ENCODE peak calls at places on chromosomes 16 and 17, in seven cellular contexts. One of them, this sample, is unnamed.

GRCh38 chr16:66717112-66717675 is 20.7 kb upstream of the CMTM4 start:
- DNase-seq in cerebellum: no peak
- DNase-seq in GDM1: no peak
- DNase-seq in heart right ventricle: peak; percentile 30
- DNase-seq in A549: peak; percentile 51
- DNase-seq in HT-29: peak; percentile 29
- DNase-seq in WERI-Rb-1: peak; percentile 68
- DNase-seq in this sample: no peak

GRCh38 chr17:72579990-72580320 is 459.1 kb downstream of the SOX9 start:
- DNase-seq in WERI-Rb-1: no peak
- DNase-seq in A549: no peak
- DNase-seq in HT-29: no peak
- DNase-seq in cerebellum: no peak
- DNase-seq in GDM1: no peak
- DNase-seq in heart right ventricle: no peak
- DNase-seq in this sample: no peak

GRCh38 chr17:43570518-43570928 is 24.4 kb upstream of the ETV4 start:
- DNase-seq in GDM1: no peak
- DNase-seq in A549: peak; percentile 43
- DNase-seq in cerebellum: no peak
- DNase-seq in heart right ventricle: no peak
- DNase-seq in WERI-Rb-1: no peak
- DNase-seq in HT-29: no peak
- DNase-seq in this sample: no peak

GRCh38 chr16:3009568-3010390 is 2.9 kb upstream of the CLDN9 start:
- DNase-seq in A549: no peak
- DNase-seq in HT-29: peak; percentile 92
- DNase-seq in GDM1: no peak
- DNase-seq in heart right ventricle: no peak
- DNase-seq in WERI-Rb-1: no peak
- DNase-seq in cerebellum: no peak
- DNase-seq in this sample: peak; percentile 98

GRCh38 chr16:27582883-27583282 is 32.9 kb downstream of the KATNIP start:
- DNase-seq in HT-29: no peak
- DNase-seq in heart right ventricle: no peak
- DNase-seq in GDM1: no peak
- DNase-seq in A549: no peak
- DNase-seq in WERI-Rb-1: no peak
- DNase-seq in cerebellum: no peak
- DNase-seq in this sample: no peak

GRCh38 chr16:81319221-81319912 is 4.6 kb downstream of the GAN start:
- DNase-seq in GDM1: no peak
- DNase-seq in cerebellum: no peak
- DNase-seq in heart right ventricle: no peak
- DNase-seq in A549: peak; percentile 22
- DNase-seq in HT-29: no peak
- DNase-seq in WERI-Rb-1: no peak
- DNase-seq in this sample: no peak

GRCh38 chr16:57541754-57542435 is 548 bp upstream of the ADGRG5 start:
- DNase-seq in A549: no peak
- DNase-seq in HT-29: no peak
- DNase-seq in heart right ventricle: no peak
- DNase-seq in WERI-Rb-1: no peak
- DNase-seq in GDM1: no peak
- DNase-seq in cerebellum: no peak
- DNase-seq in this sample: no peak

GRCh38 chr16:2154533-2155090 is 970 bp upstream of the TRAF7 start:
- DNase-seq in A549: no peak
- DNase-seq in WERI-Rb-1: peak; percentile 15
- DNase-seq in HT-29: no peak
- DNase-seq in cerebellum: no peak
- DNase-seq in heart right ventricle: no peak
- DNase-seq in GDM1: no peak
- DNase-seq in this sample: no peak

GRCh38 chr16:78195868-78196267 is 96.4 kb downstream of the WWOX start:
- DNase-seq in WERI-Rb-1: no peak
- DNase-seq in GDM1: no peak
- DNase-seq in heart right ventricle: no peak
- DNase-seq in cerebellum: no peak
- DNase-seq in A549: no peak
- DNase-seq in HT-29: no peak
- DNase-seq in this sample: no peak

GRCh38 chr17:40310882-40311391 is 2.0 kb downstream of the RARA start:
- DNase-seq in A549: no peak
- DNase-seq in HT-29: no peak
- DNase-seq in WERI-Rb-1: peak; percentile 84
- DNase-seq in GDM1: no peak
- DNase-seq in heart right ventricle: peak; percentile 55
- DNase-seq in cerebellum: peak; percentile 87
- DNase-seq in this sample: peak; percentile 72

GRCh38 chr16:85348921-85349334 is 236.7 kb upstream of the CIBAR2 start:
- DNase-seq in GDM1: no peak
- DNase-seq in HT-29: no peak
- DNase-seq in heart right ventricle: no peak
- DNase-seq in A549: no peak
- DNase-seq in cerebellum: no peak
- DNase-seq in WERI-Rb-1: no peak
- DNase-seq in this sample: no peak

GRCh38 chr16:9102379-9102778 is 10.9 kb downstream of the HAPSTR1 start:
- DNase-seq in heart right ventricle: no peak
- DNase-seq in cerebellum: no peak
- DNase-seq in WERI-Rb-1: no peak
- DNase-seq in A549: peak; percentile 37
- DNase-seq in GDM1: no peak
- DNase-seq in HT-29: no peak
- DNase-seq in this sample: no peak

GRCh38 chr16:19851476-19851875 is 33.2 kb downstream of the GPRC5B start:
- DNase-seq in A549: no peak
- DNase-seq in HT-29: no peak
- DNase-seq in cerebellum: peak; percentile 73
- DNase-seq in GDM1: no peak
- DNase-seq in heart right ventricle: peak; percentile 38
- DNase-seq in WERI-Rb-1: no peak
- DNase-seq in this sample: no peak

GRCh38 chr17:40307691-40308289 is 1.2 kb upstream of the RARA start:
- DNase-seq in WERI-Rb-1: peak; percentile 20
- DNase-seq in heart right ventricle: no peak
- DNase-seq in cerebellum: no peak
- DNase-seq in HT-29: no peak
- DNase-seq in GDM1: peak; percentile 25
- DNase-seq in A549: no peak
- DNase-seq in this sample: peak; percentile 32

GRCh38 chr17:7845359-7846062 is 9.4 kb upstream of the TMEM88 start:
- DNase-seq in heart right ventricle: no peak
- DNase-seq in A549: no peak
- DNase-seq in HT-29: no peak
- DNase-seq in WERI-Rb-1: no peak
- DNase-seq in GDM1: no peak
- DNase-seq in cerebellum: no peak
- DNase-seq in this sample: no peak

GRCh38 chr17:30995347-30995746 is 24.5 kb downstream of the RNF135 start:
- DNase-seq in WERI-Rb-1: no peak
- DNase-seq in heart right ventricle: no peak
- DNase-seq in GDM1: no peak
- DNase-seq in A549: no peak
- DNase-seq in cerebellum: no peak
- DNase-seq in HT-29: no peak
- DNase-seq in this sample: no peak

GRCh38 chr16:12513791-12514175 is 289.9 kb downstream of the CPPED1 start:
- DNase-seq in GDM1: no peak
- DNase-seq in heart right ventricle: no peak
- DNase-seq in HT-29: no peak
- DNase-seq in A549: no peak
- DNase-seq in cerebellum: no peak
- DNase-seq in WERI-Rb-1: no peak
- DNase-seq in this sample: no peak

GRCh38 chr17:17853811-17854527 is 17.2 kb upstream of the SREBF1 start:
- DNase-seq in WERI-Rb-1: no peak
- DNase-seq in GDM1: no peak
- DNase-seq in heart right ventricle: no peak
- DNase-seq in A549: no peak
- DNase-seq in HT-29: no peak
- DNase-seq in cerebellum: no peak
- DNase-seq in this sample: no peak

GRCh38 chr17:28705728-28706334 is 5.9 kb downstream of the PROCA1 start:
- DNase-seq in GDM1: no peak
- DNase-seq in A549: no peak
- DNase-seq in HT-29: no peak
- DNase-seq in cerebellum: no peak
- DNase-seq in WERI-Rb-1: no peak
- DNase-seq in heart right ventricle: no peak
- DNase-seq in this sample: no peak

GRCh38 chr17:20774472-20775135 is 195.1 kb downstream of the CDRT15L2 start:
- DNase-seq in A549: no peak
- DNase-seq in HT-29: no peak
- DNase-seq in WERI-Rb-1: no peak
- DNase-seq in GDM1: no peak
- DNase-seq in cerebellum: no peak
- DNase-seq in heart right ventricle: no peak
- DNase-seq in this sample: no peak

GRCh38 chr16:69040144-69040909 is 65.1 kb upstream of the HAS3 start:
- DNase-seq in cerebellum: no peak
- DNase-seq in GDM1: no peak
- DNase-seq in WERI-Rb-1: peak; percentile 70
- DNase-seq in HT-29: peak; percentile 27
- DNase-seq in A549: peak; percentile 47
- DNase-seq in heart right ventricle: no peak
- DNase-seq in this sample: no peak

GRCh38 chr17:28908640-28909098 is 5.8 kb upstream of the DHRS13 start:
- DNase-seq in A549: no peak
- DNase-seq in GDM1: no peak
- DNase-seq in cerebellum: no peak
- DNase-seq in HT-29: no peak
- DNase-seq in WERI-Rb-1: no peak
- DNase-seq in heart right ventricle: no peak
- DNase-seq in this sample: no peak

GRCh38 chr17:46264456-46265198 is 30.3 kb upstream of the LRRC37A start:
- DNase-seq in GDM1: no peak
- DNase-seq in cerebellum: no peak
- DNase-seq in WERI-Rb-1: no peak
- DNase-seq in HT-29: peak; percentile 77
- DNase-seq in heart right ventricle: no peak
- DNase-seq in A549: peak; percentile 64
- DNase-seq in this sample: peak; percentile 74

GRCh38 chr17:58996968-58997367 is 109.7 kb downstream of the TRIM37 start:
- DNase-seq in GDM1: no peak
- DNase-seq in HT-29: no peak
- DNase-seq in cerebellum: no peak
- DNase-seq in heart right ventricle: no peak
- DNase-seq in A549: no peak
- DNase-seq in WERI-Rb-1: no peak
- DNase-seq in this sample: no peak

GRCh38 chr17:5797447-5797846 is 213.1 kb upstream of the NLRP1 start:
- DNase-seq in cerebellum: no peak
- DNase-seq in GDM1: no peak
- DNase-seq in heart right ventricle: no peak
- DNase-seq in WERI-Rb-1: no peak
- DNase-seq in HT-29: no peak
- DNase-seq in A549: no peak
- DNase-seq in this sample: no peak

GRCh38 chr17:48244121-48244711 is 136.7 kb downstream of the SNX11 start:
- DNase-seq in GDM1: no peak
- DNase-seq in HT-29: peak; percentile 77
- DNase-seq in WERI-Rb-1: no peak
- DNase-seq in A549: peak; percentile 92
- DNase-seq in cerebellum: no peak
- DNase-seq in heart right ventricle: no peak
- DNase-seq in this sample: peak; percentile 61

GRCh38 chr17:61388561-61389356 is 10.9 kb upstream of the TBX2 start:
- DNase-seq in HT-29: no peak
- DNase-seq in heart right ventricle: no peak
- DNase-seq in A549: no peak
- DNase-seq in WERI-Rb-1: no peak
- DNase-seq in cerebellum: no peak
- DNase-seq in GDM1: no peak
- DNase-seq in this sample: no peak

GRCh38 chr17:83083368-83084201 is 4.2 kb downstream of the METRNL start:
- DNase-seq in cerebellum: no peak
- DNase-seq in HT-29: peak; percentile 70
- DNase-seq in A549: peak; percentile 54
- DNase-seq in heart right ventricle: no peak
- DNase-seq in GDM1: peak; percentile 37
- DNase-seq in WERI-Rb-1: no peak
- DNase-seq in this sample: peak; percentile 53

GRCh38 chr17:6019959-6020358 is 50.2 kb upstream of the WSCD1 start:
- DNase-seq in WERI-Rb-1: no peak
- DNase-seq in A549: no peak
- DNase-seq in heart right ventricle: no peak
- DNase-seq in HT-29: no peak
- DNase-seq in cerebellum: no peak
- DNase-seq in GDM1: no peak
- DNase-seq in this sample: no peak

GRCh38 chr17:5931611-5932010 is 138.6 kb upstream of the WSCD1 start:
- DNase-seq in heart right ventricle: no peak
- DNase-seq in A549: no peak
- DNase-seq in GDM1: no peak
- DNase-seq in WERI-Rb-1: no peak
- DNase-seq in HT-29: no peak
- DNase-seq in cerebellum: peak; percentile 76
- DNase-seq in this sample: no peak

GRCh38 chr17:79237448-79238053 is 162.9 kb downstream of the ENGASE start:
- DNase-seq in HT-29: no peak
- DNase-seq in GDM1: no peak
- DNase-seq in heart right ventricle: no peak
- DNase-seq in A549: no peak
- DNase-seq in WERI-Rb-1: no peak
- DNase-seq in cerebellum: no peak
- DNase-seq in this sample: no peak

GRCh38 chr16:66265106-66265415 is 101.4 kb upstream of the CDH5 start:
- DNase-seq in GDM1: no peak
- DNase-seq in cerebellum: no peak
- DNase-seq in HT-29: no peak
- DNase-seq in A549: no peak
- DNase-seq in WERI-Rb-1: no peak
- DNase-seq in heart right ventricle: no peak
- DNase-seq in this sample: no peak

This sample was measured in Calu3.